ENCODE peak calls at places on chromosomes 3 and 15, in five cellular contexts. U is body of pancreas, L is neural progenitor cell, K is adrenal gland, Y is uterus. X is an unnamed sample.

GRCh38 chr3:23810342-23811116 is 4.8 kb downstream of the UBE2E1 start:
- DNase-seq in U (peak), L (peak), K (peak), Y (peak), X (peak)

GRCh38 chr3:43969944-43970343 is 271.7 kb upstream of the TOPAZ1 start:
- DNase-seq in U (no peak), L (no peak), K (no peak), Y (no peak), X (no peak)

GRCh38 chr3:38327335-38328009 is 19.1 kb upstream of the XYLB start:
- DNase-seq in U (no peak), L (no peak), K (no peak), Y (no peak), X (peak)

GRCh38 chr3:179146911-179147570 is 1.1 kb upstream of the PIK3CA start:
- DNase-seq in U (no peak), L (peak), K (peak), Y (no peak), X (peak)

GRCh38 chr15:31392761-31393401 is 66.2 kb downstream of the KLF13 start:
- DNase-seq in U (peak), L (peak), K (no peak), Y (no peak), X (no peak)

GRCh38 chr3:178672263-178672662 is 136.0 kb downstream of the KCNMB2 start:
- DNase-seq in U (no peak), L (no peak), K (no peak), Y (no peak), X (peak)

GRCh38 chr15:55387027-55387426 is 21.1 kb downstream of the CCPG1 start:
- DNase-seq in U (no peak), L (no peak), K (no peak), Y (no peak), X (peak)

GRCh38 chr3:21544076-21544462 is 206.9 kb downstream of the ZNF385D start:
- DNase-seq in U (no peak), L (no peak), K (no peak), Y (no peak), X (no peak)

GRCh38 chr15:75599396-75599795 is 20.3 kb upstream of the PTPN9 start:
- DNase-seq in U (no peak), L (no peak), K (no peak), Y (no peak), X (no peak)

GRCh38 chr3:87792193-87792531 is 266.6 kb downstream of the CGGBP1 start:
- DNase-seq in U (no peak), L (no peak), K (no peak), Y (no peak), X (no peak)

GRCh38 chr3:30400924-30401323 is 205.5 kb upstream of the TGFBR2 start:
- DNase-seq in U (no peak), L (no peak), K (no peak), Y (no peak), X (no peak)

GRCh38 chr15:84634228-84634837 is 19.8 kb downstream of the WDR73 start:
- DNase-seq in U (no peak), L (no peak), K (no peak), Y (no peak), X (no peak)

DNA sequence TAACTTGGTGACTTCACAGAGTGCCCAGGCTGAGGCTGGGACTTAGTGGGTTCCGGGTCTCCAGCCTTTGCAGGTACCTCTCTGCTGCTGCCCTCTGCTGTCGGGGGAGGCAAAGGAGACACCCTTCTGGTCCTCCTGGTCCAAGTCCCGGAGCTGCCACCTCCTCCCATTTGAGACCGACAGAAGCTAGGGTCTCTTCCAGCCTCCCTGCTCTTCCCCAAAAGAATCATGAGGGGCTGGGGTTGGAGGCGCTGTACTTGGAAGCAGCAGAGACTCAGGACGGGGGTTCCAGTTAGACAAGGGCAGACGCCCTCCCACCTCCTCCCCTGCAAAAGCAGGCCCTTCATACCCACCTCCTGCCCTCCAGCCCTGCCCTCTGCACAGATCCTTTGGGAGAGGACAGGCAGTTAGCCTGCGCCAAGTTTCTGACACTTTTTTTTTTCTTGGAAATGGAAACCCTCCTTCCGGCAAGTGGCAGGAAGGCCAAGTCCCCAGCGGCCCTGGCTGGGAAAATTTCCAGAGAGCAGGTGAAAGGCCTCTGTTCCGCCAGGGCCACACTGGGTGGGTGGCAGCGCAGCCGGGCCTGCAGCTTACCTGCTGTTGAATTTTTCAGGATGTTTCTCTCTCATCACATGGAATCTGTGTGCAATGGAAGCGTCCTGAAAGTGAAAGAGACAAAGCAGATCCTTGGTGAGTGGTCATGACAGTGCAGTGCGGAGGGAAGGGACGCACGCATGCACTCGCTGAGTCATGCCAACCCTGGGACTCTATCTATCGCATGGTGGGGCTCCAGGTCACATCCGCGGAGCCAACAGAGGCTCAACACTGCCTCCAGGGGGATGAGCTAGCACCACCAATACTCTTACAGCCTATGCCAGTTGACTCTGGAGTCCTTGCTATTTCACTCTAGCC is 119.9 kb downstream of the DGKG start:
- DNase-seq in U (peak), L (peak), K (peak), Y (peak), X (peak)
- H3K4me3 ChIP-seq in U (no peak), L (no peak), K (peak), Y (no peak), X (no peak)

GRCh38 chr3:66477846-66478245 is 23.0 kb downstream of the LRIG1 start:
- DNase-seq in U (peak), L (no peak), K (no peak), Y (no peak), X (no peak)
- TF ChIP-seq CTCF in U (no peak), L (no peak), K (no peak), Y (no peak), X (no peak)

GRCh38 chr15:65949482-65949881 is 80.2 kb downstream of the RAB11A start:
- DNase-seq in U (no peak), L (no peak), K (no peak), Y (no peak), X (no peak)

GRCh38 chr15:65953622-65954021 is 84.3 kb downstream of the RAB11A start:
- DNase-seq in U (no peak), L (no peak), K (no peak), Y (no peak), X (no peak)

GRCh38 chr15:65951007-65951406 is 81.7 kb downstream of the RAB11A start:
- DNase-seq in U (no peak), L (no peak), K (no peak), Y (no peak), X (no peak)

GRCh38 chr15:65954289-65954741 is 85.0 kb downstream of the RAB11A start:
- DNase-seq in U (no peak), L (peak), K (no peak), Y (no peak), X (peak)

DNA sequence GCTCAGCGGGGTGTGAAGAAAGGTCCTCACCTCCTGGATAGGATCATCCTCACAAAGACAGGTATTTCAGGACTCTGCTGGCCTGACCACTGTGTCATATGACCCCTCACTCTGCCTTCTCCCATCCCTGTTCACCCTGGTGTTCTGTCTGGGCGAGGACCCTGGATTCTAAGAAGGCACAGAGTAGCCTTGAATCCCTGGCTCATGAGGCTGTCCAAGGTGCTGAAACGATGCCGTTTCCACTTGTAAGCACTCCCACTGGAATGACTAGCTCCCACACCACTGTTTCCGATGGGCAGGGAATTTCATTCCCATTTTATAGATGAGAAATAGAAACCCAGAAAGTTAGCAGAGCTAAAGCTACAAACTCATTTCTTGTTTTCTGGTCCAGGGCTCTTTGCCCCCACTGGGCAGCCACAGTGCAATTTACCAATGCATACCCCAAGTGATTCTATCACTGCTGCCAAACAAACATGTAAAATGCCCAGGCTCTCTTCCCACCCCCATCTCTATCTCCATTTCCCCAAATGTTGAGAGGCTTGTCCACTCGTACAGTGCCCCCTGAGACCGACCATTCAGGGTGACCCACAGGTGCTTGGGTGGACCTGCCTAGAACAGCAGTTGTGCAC is 83.2 kb downstream of the RAB11A start:
- DNase-seq in U (peak), L (peak), K (peak), Y (no peak), X (peak)
- H3K4me3 ChIP-seq in U (no peak), L (no peak), K (no peak), Y (no peak), X (no peak)

DNA sequence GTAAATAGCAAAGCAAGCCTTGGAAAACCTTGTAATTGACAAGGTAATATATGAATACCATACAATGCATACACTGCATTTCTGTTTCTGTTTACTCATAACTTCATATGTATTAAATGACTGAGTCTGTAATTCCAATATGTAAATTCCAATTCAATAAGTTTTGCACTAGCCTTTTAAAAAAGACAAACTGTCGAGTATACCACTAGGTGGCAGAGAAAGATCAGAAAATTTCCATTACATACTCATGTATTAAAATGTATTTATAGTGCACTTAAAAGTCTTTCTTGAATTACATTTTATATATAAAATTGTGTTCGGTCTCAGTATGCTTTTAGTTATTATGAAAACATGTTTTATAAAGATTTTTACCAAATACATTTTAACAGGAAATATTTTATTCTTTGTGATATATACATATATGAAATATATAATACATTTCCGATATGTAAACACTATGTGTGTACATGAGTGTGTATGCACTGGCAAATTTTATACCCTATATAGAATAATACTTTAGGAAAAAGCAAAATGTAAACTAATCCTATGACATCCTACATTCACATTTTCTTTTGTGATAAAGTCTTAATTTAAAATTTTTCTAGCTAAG is 216.8 kb downstream of the VGLL3 start:
- DNase-seq in U (no peak), L (peak), K (no peak), Y (no peak), X (peak)
- TF ChIP-seq CTCF in U (peak), L (peak), K (peak), Y (peak), X (peak)

GRCh38 chr3:113590983-113591382 is 58.6 kb downstream of the SIDT1 start:
- DNase-seq in U (no peak), L (no peak), K (no peak), Y (no peak), X (no peak)
- H3K4me3 ChIP-seq in U (no peak), L (no peak), K (no peak), Y (no peak), X (no peak)